ENCODE peak calls at places on chromosomes 16 and 17, in five cellular contexts. One of them, this sample, is unnamed.

GRCh38 chr16:53958481-53958880 is 254.5 kb downstream of the FTO start:
- DNase-seq in adrenal gland: peak; percentile 80
- DNase-seq in lung: no peak
- DNase-seq in IMR-90: no peak
- DNase-seq in uterus: no peak
- DNase-seq in this sample: no peak

GRCh38 chr16:58249388-58249779 is 45.4 kb downstream of the PRSS54 start:
- DNase-seq in adrenal gland: no peak
- DNase-seq in lung: no peak
- DNase-seq in IMR-90: no peak
- DNase-seq in uterus: no peak
- DNase-seq in this sample: no peak

GRCh38 chr16:35239561-35239960 is 1780.1 kb downstream of the TP53TG3F start:
- DNase-seq in adrenal gland: no peak
- DNase-seq in lung: no peak
- DNase-seq in IMR-90: no peak
- DNase-seq in uterus: no peak
- DNase-seq in this sample: no peak

GRCh38 chr17:72726936-72727335 is 365.6 kb downstream of the SLC39A11 start:
- DNase-seq in adrenal gland: no peak
- DNase-seq in lung: peak; percentile 41
- DNase-seq in IMR-90: peak; percentile 77
- DNase-seq in uterus: no peak
- DNase-seq in this sample: no peak

GRCh38 chr16:53821487-53821886 is 117.5 kb downstream of the FTO start:
- DNase-seq in adrenal gland: no peak
- DNase-seq in lung: no peak
- DNase-seq in IMR-90: peak; percentile 42
- DNase-seq in uterus: no peak
- DNase-seq in this sample: no peak

GRCh38 chr17:32899240-32900013 is 22.5 kb upstream of the MYO1D start:
- DNase-seq in adrenal gland: no peak
- DNase-seq in lung: peak; percentile 10
- DNase-seq in IMR-90: no peak
- DNase-seq in uterus: no peak
- DNase-seq in this sample: no peak

GRCh38 chr17:14688134-14688533 is 387.3 kb downstream of the HS3ST3B1 start:
- DNase-seq in adrenal gland: no peak
- DNase-seq in lung: no peak
- DNase-seq in IMR-90: no peak
- DNase-seq in uterus: no peak
- DNase-seq in this sample: no peak

GRCh38 chr16:51156836-51157235 is 5.8 kb upstream of the SALL1 start:
- DNase-seq in adrenal gland: no peak
- DNase-seq in lung: no peak
- DNase-seq in IMR-90: no peak
- DNase-seq in uterus: no peak
- DNase-seq in this sample: no peak

GRCh38 chr16:3129137-3130131 is 5.4 kb upstream of the ZNF213 start:
- DNase-seq in adrenal gland: peak; percentile 85
- DNase-seq in lung: peak; percentile 84
- DNase-seq in IMR-90: peak; percentile 86
- DNase-seq in uterus: peak; percentile 62
- DNase-seq in this sample: peak; percentile 60

GRCh38 chr16:66254751-66255150 is 111.7 kb upstream of the CDH5 start:
- DNase-seq in adrenal gland: no peak
- DNase-seq in lung: no peak
- DNase-seq in IMR-90: peak; percentile 56
- DNase-seq in uterus: no peak
- DNase-seq in this sample: no peak

GRCh38 chr17:59607817-59608403 is 11.8 kb upstream of the CLTC start:
- DNase-seq in adrenal gland: no peak
- DNase-seq in lung: no peak
- DNase-seq in IMR-90: no peak
- DNase-seq in uterus: no peak
- DNase-seq in this sample: no peak

GRCh38 chr16:28846933-28847273 is 755 bp upstream of the TUFM start:
- DNase-seq in adrenal gland: peak; percentile 11
- DNase-seq in lung: no peak
- DNase-seq in IMR-90: peak; percentile 6
- DNase-seq in uterus: no peak
- DNase-seq in this sample: no peak

GRCh38 chr17:16101440-16101839 is 101.8 kb downstream of the TTC19 start:
- DNase-seq in adrenal gland: no peak
- DNase-seq in lung: no peak
- DNase-seq in IMR-90: no peak
- DNase-seq in uterus: no peak
- DNase-seq in this sample: no peak

GRCh38 chr17:42153919-42154491 is 784 bp downstream of the RAB5C start:
- DNase-seq in adrenal gland: peak; percentile 48
- DNase-seq in lung: no peak
- DNase-seq in IMR-90: peak; percentile 29
- DNase-seq in uterus: no peak
- DNase-seq in this sample: no peak

GRCh38 chr17:80034977-80035686 is 540 bp downstream of the TBC1D16 start:
- DNase-seq in adrenal gland: peak; percentile 41
- DNase-seq in lung: no peak
- DNase-seq in IMR-90: peak; percentile 43
- DNase-seq in uterus: no peak
- DNase-seq in this sample: no peak

GRCh38 chr16:28981517-28981916 is 3.3 kb upstream of the LAT start:
- DNase-seq in adrenal gland: no peak
- DNase-seq in lung: no peak
- DNase-seq in IMR-90: no peak
- DNase-seq in uterus: no peak
- DNase-seq in this sample: no peak

GRCh38 chr16:88442811-88443576 is 10.1 kb upstream of the ZFPM1 start:
- DNase-seq in adrenal gland: peak; percentile 82
- DNase-seq in lung: peak; percentile 79
- DNase-seq in IMR-90: peak; percentile 55
- DNase-seq in uterus: peak; percentile 79
- DNase-seq in this sample: peak; percentile 13

GRCh38 chr16:8963010-8963824 is 489 bp downstream of the USP7 start:
- DNase-seq in adrenal gland: no peak
- DNase-seq in lung: no peak
- DNase-seq in IMR-90: no peak
- DNase-seq in uterus: no peak
- DNase-seq in this sample: no peak

GRCh38 chr17:59409336-59410048 is 78.0 kb downstream of the YPEL2 start:
- DNase-seq in adrenal gland: no peak
- DNase-seq in lung: no peak
- DNase-seq in IMR-90: no peak
- DNase-seq in uterus: no peak
- DNase-seq in this sample: no peak

GRCh38 chr16:69301861-69302260 is 9.3 kb upstream of the VPS4A start:
- DNase-seq in adrenal gland: no peak
- DNase-seq in lung: no peak
- DNase-seq in IMR-90: no peak
- DNase-seq in uterus: no peak
- DNase-seq in this sample: no peak
- H3K27ac ChIP-seq in adrenal gland: no peak overlapping the region
- H3K27ac ChIP-seq in lung: no peak overlapping the region
- H3K27ac ChIP-seq in IMR-90: no peak overlapping the region
- H3K27ac ChIP-seq in uterus: no peak overlapping the region
- H3K27ac ChIP-seq in this sample: no peak overlapping the region

DNA sequence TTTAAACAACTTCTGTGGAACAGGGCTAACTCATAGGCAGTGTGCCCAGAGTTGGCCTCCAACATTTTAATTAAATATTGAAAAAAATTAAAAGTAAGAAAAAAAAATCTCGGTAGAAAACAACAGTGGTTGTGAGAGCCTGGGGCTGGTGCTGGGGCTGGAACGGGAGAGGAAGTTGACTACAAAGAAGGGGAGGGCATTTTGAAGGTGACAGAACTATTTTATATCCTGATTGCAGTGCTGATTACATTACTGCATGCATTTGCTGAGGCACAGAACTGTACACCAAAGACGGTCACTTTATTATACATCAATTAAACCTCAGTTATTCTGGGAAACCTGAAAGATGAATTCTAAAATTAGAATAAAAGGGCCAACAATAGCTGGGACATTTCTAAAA is 142.5 kb downstream of the PARN start:
- DNase-seq in adrenal gland: no peak
- DNase-seq in lung: no peak
- DNase-seq in IMR-90: no peak
- DNase-seq in uterus: no peak
- DNase-seq in this sample: no peak
- H3K27ac ChIP-seq in adrenal gland: peak overlapping the region; percentile 15
- H3K27ac ChIP-seq in lung: no peak overlapping the region
- H3K27ac ChIP-seq in IMR-90: peak overlapping the region; percentile 23
- H3K27ac ChIP-seq in uterus: no peak overlapping the region
- H3K27ac ChIP-seq in this sample: no peak overlapping the region

DNA sequence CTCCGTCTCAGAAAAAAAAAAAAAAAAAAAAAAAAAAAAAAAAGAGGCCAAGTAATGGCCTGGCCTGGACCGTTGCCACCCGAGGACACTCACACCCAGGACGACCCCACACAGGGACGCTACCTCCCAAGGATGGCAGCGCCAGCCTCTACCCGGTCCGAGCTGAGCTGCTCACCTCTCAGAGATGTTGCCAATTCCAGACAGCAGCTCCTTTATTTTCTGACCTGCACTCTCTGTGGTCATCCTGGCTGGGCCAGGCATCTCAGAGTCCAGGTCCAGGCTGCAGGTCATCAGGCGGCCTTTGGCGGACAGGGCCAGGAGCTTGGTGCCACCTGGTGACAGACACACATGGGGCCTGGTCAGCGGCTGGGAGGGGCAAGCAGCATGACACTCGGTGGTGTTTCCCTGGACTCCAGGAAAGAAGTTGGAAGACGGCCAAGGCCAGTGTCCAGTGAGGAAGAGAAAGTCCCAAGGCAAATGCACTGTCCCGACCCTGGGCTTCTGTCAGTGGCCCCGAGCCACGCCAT is 3.1 kb downstream of the FAAP100 start:
- DNase-seq in adrenal gland: peak; percentile 47
- DNase-seq in lung: no peak
- DNase-seq in IMR-90: no peak
- DNase-seq in uterus: no peak
- DNase-seq in this sample: no peak
- H3K27ac ChIP-seq in adrenal gland: no peak overlapping the region
- H3K27ac ChIP-seq in lung: no peak overlapping the region
- H3K27ac ChIP-seq in IMR-90: no peak overlapping the region
- H3K27ac ChIP-seq in uterus: no peak overlapping the region
- H3K27ac ChIP-seq in this sample: no peak overlapping the region

GRCh38 chr17:2243953-2244352 is 59.6 kb downstream of the SMG6 start:
- DNase-seq in adrenal gland: no peak
- DNase-seq in lung: no peak
- DNase-seq in IMR-90: peak; percentile 51
- DNase-seq in uterus: no peak
- DNase-seq in this sample: no peak
- H3K27ac ChIP-seq in adrenal gland: peak overlapping the region; percentile 73
- H3K27ac ChIP-seq in lung: peak overlapping the region; percentile 71
- H3K27ac ChIP-seq in IMR-90: peak overlapping the region; percentile 93
- H3K27ac ChIP-seq in uterus: peak overlapping the region; percentile 85
- H3K27ac ChIP-seq in this sample: no peak overlapping the region

GRCh38 chr17:57900991-57901743 is 51.3 kb upstream of the MRPS23 start:
- DNase-seq in adrenal gland: no peak
- DNase-seq in lung: peak; percentile 72
- DNase-seq in IMR-90: no peak
- DNase-seq in uterus: no peak
- DNase-seq in this sample: no peak

GRCh38 chr17:57899391-57899790 is 49.5 kb upstream of the MRPS23 start:
- DNase-seq in adrenal gland: no peak
- DNase-seq in lung: no peak
- DNase-seq in IMR-90: no peak
- DNase-seq in uterus: peak; percentile 38
- DNase-seq in this sample: no peak

GRCh38 chr17:57895382-57896060 is 45.7 kb upstream of the MRPS23 start:
- DNase-seq in adrenal gland: no peak
- DNase-seq in lung: no peak
- DNase-seq in IMR-90: no peak
- DNase-seq in uterus: peak; percentile 79
- DNase-seq in this sample: no peak

GRCh38 chr17:57899822-57900221 is 50.0 kb upstream of the MRPS23 start:
- DNase-seq in adrenal gland: peak; percentile 63
- DNase-seq in lung: peak; percentile 69
- DNase-seq in IMR-90: no peak
- DNase-seq in uterus: peak; percentile 42
- DNase-seq in this sample: no peak

DNA sequence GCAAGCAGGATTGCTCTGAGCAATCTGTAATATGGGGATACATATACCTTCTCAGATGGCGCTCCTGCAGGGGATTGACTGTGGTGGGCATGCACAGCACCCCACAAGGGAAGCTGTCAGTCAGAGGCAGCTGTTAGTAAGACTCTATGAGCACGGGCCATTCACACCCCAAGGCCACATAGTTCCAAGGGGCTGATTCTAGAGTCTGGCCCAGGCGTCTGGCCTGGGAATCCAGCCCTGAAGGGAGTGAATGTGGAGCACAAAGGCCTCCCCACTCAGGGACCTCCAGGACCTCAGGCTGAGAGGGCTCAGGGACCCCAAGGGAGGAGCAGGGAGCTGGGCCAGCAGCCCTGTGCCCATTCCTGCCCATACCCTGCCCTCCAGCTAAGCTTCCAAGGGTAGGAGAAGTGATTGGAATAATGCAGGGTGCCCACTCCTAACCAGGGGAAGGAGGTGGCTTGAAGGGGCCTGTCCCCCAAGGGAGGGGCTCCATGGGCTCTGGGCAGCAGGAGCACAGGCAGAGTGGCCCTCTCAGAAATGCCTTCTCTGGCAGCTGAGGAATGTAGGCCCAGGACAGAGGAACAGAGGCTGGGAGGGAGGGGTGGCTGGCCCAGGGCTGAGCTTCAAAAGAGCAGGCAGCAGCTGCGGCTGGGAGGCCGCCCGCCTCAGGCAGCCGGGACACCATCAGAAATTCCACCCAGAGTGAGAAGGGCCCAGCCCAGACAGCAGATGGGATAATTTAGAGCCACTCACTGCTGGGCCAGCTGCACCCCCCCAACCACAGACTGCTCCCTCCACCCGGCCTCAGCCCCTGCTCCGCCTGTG is 48.9 kb upstream of the MRPS23 start:
- DNase-seq in adrenal gland: peak; percentile 74
- DNase-seq in lung: peak; percentile 75
- DNase-seq in IMR-90: peak; percentile 49
- DNase-seq in uterus: peak; percentile 73
- DNase-seq in this sample: no peak
- H3K27ac ChIP-seq in adrenal gland: peak overlapping the region; percentile 92
- H3K27ac ChIP-seq in lung: peak overlapping the region; percentile 76
- H3K27ac ChIP-seq in IMR-90: peak overlapping the region; percentile 85
- H3K27ac ChIP-seq in uterus: peak overlapping the region; percentile 80
- H3K27ac ChIP-seq in this sample: peak overlapping the region; percentile 92

DNA sequence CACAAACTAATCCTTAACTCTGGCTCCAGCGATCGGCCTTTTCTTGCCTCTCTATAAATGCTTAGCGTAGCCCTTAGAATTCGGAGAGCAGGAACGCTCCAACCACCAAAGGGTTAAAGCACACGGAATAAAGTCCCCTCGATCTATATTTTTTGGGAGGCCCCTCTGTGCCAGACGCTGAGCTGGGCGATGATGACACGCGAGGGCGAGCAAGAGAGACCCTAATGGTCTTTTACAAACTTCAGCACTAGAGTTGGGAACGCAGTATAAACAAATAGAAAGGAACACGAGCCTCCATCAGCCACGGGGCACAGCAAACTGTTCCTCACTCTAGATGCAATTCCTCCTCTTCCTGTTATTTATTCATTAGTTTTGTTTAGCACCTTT is 1.8 kb downstream of the TOX3 start:
- DNase-seq in adrenal gland: no peak
- DNase-seq in lung: no peak
- DNase-seq in IMR-90: no peak
- DNase-seq in uterus: no peak
- DNase-seq in this sample: no peak
- H3K27ac ChIP-seq in adrenal gland: no peak overlapping the region
- H3K27ac ChIP-seq in lung: no peak overlapping the region
- H3K27ac ChIP-seq in IMR-90: no peak overlapping the region
- H3K27ac ChIP-seq in uterus: no peak overlapping the region
- H3K27ac ChIP-seq in this sample: no peak overlapping the region